ENCODE peak calls at places on chromosomes 4 and X, in four cellular contexts. R, I, Q and O are unnamed samples.

GRCh38 chr4:182748283-182748682 is 168.9 kb downstream of the DCTD start:
- DNase-seq in I (no peak), R (no peak), Q (no peak), O (no peak)

GRCh38 chrX:1593286-1594271 is 2.2 kb downstream of the AKAP17A start:
- DNase-seq in R (no peak), I (peak; percentile 67), Q (no peak), O (no peak)

GRCh38 chr4:98745372-98745771 is 87.0 kb upstream of the TSPAN5 start:
- DNase-seq in Q (no peak), I (no peak), R (no peak), O (no peak)

GRCh38 chr4:13989496-13989895 is 362.0 kb upstream of the BOD1L1 start:
- DNase-seq in Q (no peak), R (no peak), I (no peak), O (no peak)

GRCh38 chr4:30714408-30715031 is 5.6 kb upstream of the PCDH7 start:
- DNase-seq in I (no peak), Q (peak; percentile 64), R (no peak), O (peak; percentile 25)

GRCh38 chrX:21509912-21510311 is 135.7 kb downstream of the CNKSR2 start:
- DNase-seq in Q (peak; percentile 34), R (no peak), I (no peak), O (peak; percentile 41)

GRCh38 chrX:119758682-119759332 is 419 bp downstream of the SOWAHD start:
- DNase-seq in R (peak; percentile 84), I (no peak), Q (no peak), O (no peak)

GRCh38 chrX:10110984-10111363 is 45.8 kb upstream of the CLCN4 start:
- DNase-seq in Q (no peak), I (no peak), R (no peak), O (no peak)

GRCh38 chr4:180333156-180333555 is 1910.0 kb upstream of the TENM3 start:
- DNase-seq in R (no peak), I (no peak), Q (peak; percentile 22), O (no peak)

GRCh38 chr4:101229116-101229515 is 118.2 kb downstream of the PPP3CA start:
- DNase-seq in I (no peak), R (no peak), Q (peak; percentile 70), O (no peak)

GRCh38 chr4:75895744-75896314 is 6.4 kb downstream of the PPEF2 start:
- DNase-seq in I (no peak), Q (peak; percentile 8), R (no peak), O (no peak)

GRCh38 chr4:24730256-24731001 is 64.9 kb upstream of the SOD3 start:
- DNase-seq in I (peak; percentile 92), R (no peak), Q (peak; percentile 17), O (no peak)

GRCh38 chr4:76956961-76957738 is 7.6 kb downstream of the SEPTIN11 start:
- DNase-seq in I (no peak), Q (no peak), R (no peak), O (no peak)

GRCh38 chr4:4726051-4726450 is 133.4 kb upstream of the MSX1 start:
- DNase-seq in Q (no peak), I (no peak), R (no peak), O (no peak)

GRCh38 chr4:10738826-10739489 is 54.4 kb upstream of the CLNK start:
- DNase-seq in R (no peak), I (no peak), Q (peak; percentile 59), O (no peak)

GRCh38 chr4:95531141-95531540 is 17.6 kb downstream of the UNC5C start:
- DNase-seq in I (no peak), Q (no peak), R (no peak), O (no peak)

GRCh38 chrX:103467156-103467555 is 52.1 kb downstream of the RAB40A start:
- DNase-seq in I (no peak), R (no peak), Q (no peak), O (no peak)

GRCh38 chr4:26839534-26839951 is 21.1 kb upstream of the STIM2 start:
- DNase-seq in I (no peak), R (no peak), Q (peak; percentile 25), O (peak; percentile 98)

GRCh38 chr4:145937021-145937861 is 1.4 kb downstream of the ZNF827 start:
- DNase-seq in R (peak; percentile 89), Q (peak; percentile 76), I (peak; percentile 80), O (no peak)

GRCh38 chr4:42570221-42570620 is 86.7 kb downstream of the ATP8A1 start:
- DNase-seq in Q (no peak), I (no peak), R (no peak), O (no peak)

GRCh38 chr4:78684196-78685079 is 91.7 kb upstream of the BMP2K start:
- DNase-seq in Q (peak; percentile 16), I (no peak), R (no peak), O (no peak)

GRCh38 chrX:41152221-41152620 is 67.0 kb downstream of the USP9X start:
- DNase-seq in I (no peak), Q (no peak), R (no peak), O (no peak)

GRCh38 chrX:53280316-53280702 is 1.1 kb downstream of the IQSEC2 start:
- DNase-seq in R (no peak), I (no peak), Q (no peak), O (no peak)

GRCh38 chr4:122798101-122798500 is 28.5 kb upstream of the FGF2 start:
- DNase-seq in I (no peak), Q (peak; percentile 92), R (peak; percentile 70), O (peak; percentile 93)

GRCh38 chrX:10851809-10852208 is 231.4 kb upstream of the MID1 start:
- DNase-seq in I (no peak), R (no peak), Q (no peak), O (no peak)

GRCh38 chr4:6668391-6668790 is 25.3 kb upstream of the S100P start:
- DNase-seq in I (no peak), Q (no peak), R (no peak), O (no peak)

GRCh38 chrX:68498044-68498507 is 775 bp upstream of the YIPF6 start:
- DNase-seq in R (no peak), I (no peak), Q (peak; percentile 51), O (no peak)

GRCh38 chr4:2535386-2536192 is 858 bp upstream of the FAM193A start:
- DNase-seq in Q (peak; percentile 32), R (no peak), I (peak; percentile 89), O (no peak)

GRCh38 chrX:147894332-147894870 is 17.3 kb upstream of the FMR1 start:
- DNase-seq in R (no peak), Q (peak; percentile 6), I (no peak), O (no peak)

GRCh38 chr4:37981425-37981824 is 21.2 kb downstream of the PTTG2 start:
- DNase-seq in R (no peak), Q (no peak), I (no peak), O (no peak)

GRCh38 chrX:108261541-108262218 is 170.1 kb downstream of the ATG4A start:
- DNase-seq in I (no peak), R (no peak), Q (peak; percentile 28), O (peak; percentile 65)

GRCh38 chr4:120228086-120228485 is 161.4 kb upstream of the MAD2L1 start:
- DNase-seq in R (no peak), Q (no peak), I (no peak), O (no peak)

GRCh38 chr4:83358410-83358809 is 23.8 kb upstream of the HPSE start:
- DNase-seq in Q (peak; percentile 78), R (no peak), I (no peak), O (peak; percentile 51)

GRCh38 chr4:83364312-83364711 is 29.7 kb upstream of the HPSE start:
- DNase-seq in R (no peak), I (no peak), Q (no peak), O (no peak)

GRCh38 chr4:83360018-83360417 is 25.4 kb upstream of the HPSE start:
- DNase-seq in R (no peak), I (no peak), Q (no peak), O (no peak)

GRCh38 chr4:83361416-83362196 is 27.0 kb upstream of the HPSE start:
- DNase-seq in I (no peak), Q (no peak), R (no peak), O (no peak)

DNA sequence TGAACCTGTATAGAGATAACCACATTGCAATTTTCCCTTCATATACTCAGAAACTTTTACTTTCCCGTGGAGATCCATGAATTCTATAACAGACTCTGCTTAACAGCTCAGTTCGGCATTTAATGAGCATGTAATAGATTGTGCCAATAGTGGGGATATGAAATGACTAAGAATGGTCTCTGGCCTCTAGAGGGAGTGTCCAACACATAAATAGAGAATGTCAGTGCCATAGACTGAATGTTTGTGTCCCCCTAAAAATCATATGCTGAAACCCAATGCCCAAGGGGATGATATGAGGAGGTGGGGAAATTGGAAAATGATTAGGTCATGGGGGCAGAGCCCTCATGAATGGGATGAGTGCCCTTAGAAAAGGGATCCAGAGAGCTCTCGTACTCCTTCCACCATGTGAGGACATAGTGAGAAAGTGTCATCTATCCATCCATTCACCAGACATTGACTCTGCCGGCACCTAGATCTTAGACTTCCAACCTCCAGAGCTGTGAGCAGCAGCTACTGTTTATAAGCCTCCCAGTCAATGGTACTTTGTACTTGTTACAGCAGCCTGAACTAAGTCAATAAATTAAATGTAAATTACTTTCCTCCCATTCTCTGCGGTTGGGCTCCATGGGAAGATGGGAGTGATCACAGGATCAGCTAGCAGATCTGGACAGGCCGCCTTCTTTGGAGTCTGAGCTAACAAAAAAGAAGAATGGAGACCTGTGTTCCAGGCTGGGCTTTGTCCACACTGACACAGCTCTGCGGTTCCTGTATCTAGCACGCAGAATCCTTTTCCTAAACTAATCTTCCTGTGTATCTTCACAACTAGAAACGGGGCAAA is 28.1 kb upstream of the HPSE start:
- DNase-seq in I (no peak), Q (peak; percentile 43), R (no peak), O (peak; percentile 29)
- TF ChIP-seq CTCF in I (no peak), Q (peak; percentile 56), R (no peak), O (peak; percentile 57)

GRCh38 chr4:48483777-48484493 is 792 bp downstream of the SLC10A4 start:
- DNase-seq in R (no peak), I (no peak), Q (no peak), O (no peak)
- H3K4me3 ChIP-seq in R (no peak overlapping the region), I (peak overlapping the region; percentile 72), Q (no peak overlapping the region), O (no peak overlapping the region)

GRCh38 chr4:40225497-40225896 is 28.7 kb downstream of the RHOH start:
- DNase-seq in Q (no peak), I (no peak), R (no peak), O (no peak)

GRCh38 chr4:40232610-40233009 is 35.8 kb downstream of the RHOH start:
- DNase-seq in I (no peak), Q (no peak), R (no peak), O (no peak)

GRCh38 chr4:40231464-40231863 is 34.6 kb downstream of the RHOH start:
- DNase-seq in I (no peak), R (no peak), Q (no peak), O (no peak)

GRCh38 chr4:40227284-40227683 is 30.5 kb downstream of the RHOH start:
- DNase-seq in R (no peak), I (no peak), Q (no peak), O (no peak)

GRCh38 chr4:40228497-40229365 is 31.9 kb downstream of the RHOH start:
- DNase-seq in I (no peak), Q (no peak), R (no peak), O (no peak)
- TF ChIP-seq CTCF in I (no peak), Q (peak; percentile 28), R (peak; percentile 18), O (peak; percentile 46)

GRCh38 chr4:107265859-107266258 is 229.7 kb upstream of the DKK2 start:
- DNase-seq in Q (no peak), R (no peak), I (no peak), O (no peak)
- H3K4me3 ChIP-seq in Q (no peak overlapping the region), R (no peak overlapping the region), I (no peak overlapping the region), O (no peak overlapping the region)

DNA sequence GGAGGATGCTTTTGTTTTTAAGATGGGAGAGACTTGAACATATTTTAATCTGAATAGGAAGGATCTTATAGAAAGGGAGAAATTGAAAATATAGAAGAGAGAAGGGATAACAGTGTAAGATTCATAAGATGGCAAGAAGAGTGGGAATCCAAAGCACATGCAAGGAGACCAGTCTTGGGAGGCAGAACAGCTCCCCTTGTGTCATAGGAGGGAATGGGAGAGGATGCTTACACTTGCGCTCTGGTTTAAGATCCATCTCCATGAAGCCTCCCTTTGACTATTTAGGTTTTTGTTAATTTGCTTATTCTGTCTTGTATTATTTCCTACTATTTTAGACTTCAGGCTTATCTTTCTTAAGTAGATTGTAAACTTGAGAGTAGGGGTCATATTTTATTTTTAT is 42.7 kb downstream of the KIF4A start:
- DNase-seq in I (no peak), Q (no peak), R (no peak), O (no peak)
- TF ChIP-seq CTCF in I (no peak), Q (peak; percentile 19), R (no peak), O (peak; percentile 14)